ENCODE peak calls at places on chromosomes 2 and 18, in eight cellular contexts. One of them, this sample, is unnamed. For H3K36me3, H3K4me1 and H3K9me3, the result is how much of the 10 kb centered on the place peaks cover.

GRCh38 chr2:164510895-164511294 is 110.4 kb downstream of the GRB14 start:
- DNase-seq in aorta: peak
- DNase-seq in PC-3: no peak
- DNase-seq in tibial nerve: no peak
- DNase-seq in breast epithelium: no peak
- DNase-seq in adipocyte: no peak
- DNase-seq in CD8-positive, alpha-beta memory T cell: no peak
- DNase-seq in heart left ventricle: peak
- DNase-seq in this sample: no peak

GRCh38 chr2:233832869-233833812 is 21.2 kb downstream of the HJURP start:
- DNase-seq in aorta: peak
- DNase-seq in PC-3: peak
- DNase-seq in tibial nerve: no peak
- DNase-seq in breast epithelium: no peak
- DNase-seq in adipocyte: peak
- DNase-seq in CD8-positive, alpha-beta memory T cell: no peak
- DNase-seq in heart left ventricle: no peak
- DNase-seq in this sample: no peak

GRCh38 chr2:38148501-38148900 is 72.5 kb upstream of the CYP1B1 start:
- DNase-seq in aorta: no peak
- DNase-seq in PC-3: peak
- DNase-seq in tibial nerve: peak
- DNase-seq in breast epithelium: no peak
- DNase-seq in adipocyte: peak
- DNase-seq in CD8-positive, alpha-beta memory T cell: no peak
- DNase-seq in heart left ventricle: no peak
- DNase-seq in this sample: no peak

GRCh38 chr2:108169982-108170625 is 69.7 kb upstream of the SULT1C3 start:
- DNase-seq in aorta: no peak
- DNase-seq in PC-3: peak
- DNase-seq in tibial nerve: no peak
- DNase-seq in breast epithelium: no peak
- DNase-seq in adipocyte: peak
- DNase-seq in CD8-positive, alpha-beta memory T cell: no peak
- DNase-seq in heart left ventricle: no peak
- DNase-seq in this sample: peak

GRCh38 chr2:65436825-65437221 is 4.4 kb upstream of the SPRED2 start:
- DNase-seq in aorta: no peak
- DNase-seq in PC-3: no peak
- DNase-seq in tibial nerve: no peak
- DNase-seq in breast epithelium: no peak
- DNase-seq in adipocyte: peak
- DNase-seq in CD8-positive, alpha-beta memory T cell: no peak
- DNase-seq in heart left ventricle: no peak
- DNase-seq in this sample: no peak

GRCh38 chr2:37167636-37168182 is 10.9 kb upstream of the EIF2AK2 start:
- DNase-seq in aorta: no peak
- DNase-seq in PC-3: peak
- DNase-seq in tibial nerve: no peak
- DNase-seq in breast epithelium: no peak
- DNase-seq in adipocyte: peak
- DNase-seq in CD8-positive, alpha-beta memory T cell: no peak
- DNase-seq in heart left ventricle: no peak
- DNase-seq in this sample: no peak

GRCh38 chr2:239584986-239585385 is 184.2 kb upstream of the HDAC4 start:
- DNase-seq in aorta: no peak
- DNase-seq in PC-3: no peak
- DNase-seq in tibial nerve: no peak
- DNase-seq in breast epithelium: no peak
- DNase-seq in adipocyte: no peak
- DNase-seq in CD8-positive, alpha-beta memory T cell: no peak
- DNase-seq in heart left ventricle: no peak
- DNase-seq in this sample: no peak

GRCh38 chr18:13809025-13809384 is 14.9 kb upstream of the MC5R start:
- DNase-seq in aorta: no peak
- DNase-seq in PC-3: peak
- DNase-seq in tibial nerve: no peak
- DNase-seq in breast epithelium: no peak
- DNase-seq in adipocyte: no peak
- DNase-seq in CD8-positive, alpha-beta memory T cell: no peak
- DNase-seq in heart left ventricle: no peak
- DNase-seq in this sample: no peak

GRCh38 chr2:36482576-36483214 is 115.3 kb downstream of the FEZ2 start:
- DNase-seq in aorta: no peak
- DNase-seq in PC-3: peak
- DNase-seq in tibial nerve: peak
- DNase-seq in breast epithelium: no peak
- DNase-seq in adipocyte: peak
- DNase-seq in CD8-positive, alpha-beta memory T cell: no peak
- DNase-seq in heart left ventricle: no peak
- DNase-seq in this sample: no peak

GRCh38 chr18:63924551-63924950 is 16.8 kb downstream of the SERPINB10 start:
- DNase-seq in aorta: no peak
- DNase-seq in PC-3: no peak
- DNase-seq in tibial nerve: no peak
- DNase-seq in breast epithelium: no peak
- DNase-seq in adipocyte: peak
- DNase-seq in CD8-positive, alpha-beta memory T cell: no peak
- DNase-seq in heart left ventricle: no peak
- DNase-seq in this sample: no peak

GRCh38 chr2:96207073-96207777 is 1.4 kb downstream of the STARD7 start:
- DNase-seq in aorta: no peak
- DNase-seq in PC-3: peak
- DNase-seq in tibial nerve: no peak
- DNase-seq in breast epithelium: no peak
- DNase-seq in adipocyte: peak
- DNase-seq in CD8-positive, alpha-beta memory T cell: no peak
- DNase-seq in heart left ventricle: no peak
- DNase-seq in this sample: peak

GRCh38 chr18:26719909-26720308 is 145.6 kb downstream of the AQP4 start:
- DNase-seq in aorta: no peak
- DNase-seq in PC-3: no peak
- DNase-seq in tibial nerve: no peak
- DNase-seq in breast epithelium: no peak
- DNase-seq in adipocyte: no peak
- DNase-seq in CD8-positive, alpha-beta memory T cell: no peak
- DNase-seq in heart left ventricle: no peak
- DNase-seq in this sample: no peak

GRCh38 chr2:95361216-95361980 is 41.1 kb upstream of the FAHD2A start:
- DNase-seq in aorta: no peak
- DNase-seq in PC-3: no peak
- DNase-seq in tibial nerve: no peak
- DNase-seq in breast epithelium: peak
- DNase-seq in adipocyte: no peak
- DNase-seq in CD8-positive, alpha-beta memory T cell: no peak
- DNase-seq in heart left ventricle: no peak
- DNase-seq in this sample: no peak

GRCh38 chr18:13811993-13812392 is 12.0 kb upstream of the MC5R start:
- DNase-seq in aorta: no peak
- DNase-seq in PC-3: peak
- DNase-seq in tibial nerve: no peak
- DNase-seq in breast epithelium: no peak
- DNase-seq in adipocyte: no peak
- DNase-seq in CD8-positive, alpha-beta memory T cell: no peak
- DNase-seq in heart left ventricle: no peak
- DNase-seq in this sample: no peak

GRCh38 chr18:45173799-45174519 is 441.3 kb upstream of the SLC14A2 start:
- DNase-seq in aorta: no peak
- DNase-seq in PC-3: no peak
- DNase-seq in tibial nerve: no peak
- DNase-seq in breast epithelium: no peak
- DNase-seq in adipocyte: no peak
- DNase-seq in CD8-positive, alpha-beta memory T cell: no peak
- DNase-seq in heart left ventricle: no peak
- DNase-seq in this sample: no peak

GRCh38 chr18:77737412-77737811 is 487.8 kb downstream of the GALR1 start:
- DNase-seq in aorta: no peak
- DNase-seq in PC-3: no peak
- DNase-seq in tibial nerve: no peak
- DNase-seq in breast epithelium: no peak
- DNase-seq in adipocyte: no peak
- DNase-seq in CD8-positive, alpha-beta memory T cell: no peak
- DNase-seq in heart left ventricle: no peak
- DNase-seq in this sample: no peak
- H3K36me3 ChIP-seq in aorta: under half
- H3K36me3 ChIP-seq in PC-3: under half
- H3K36me3 ChIP-seq in tibial nerve: under half
- H3K36me3 ChIP-seq in breast epithelium: under half
- H3K36me3 ChIP-seq in adipocyte: under half
- H3K36me3 ChIP-seq in CD8-positive, alpha-beta memory T cell: under half
- H3K36me3 ChIP-seq in heart left ventricle: under half
- H3K36me3 ChIP-seq in this sample: under half

DNA sequence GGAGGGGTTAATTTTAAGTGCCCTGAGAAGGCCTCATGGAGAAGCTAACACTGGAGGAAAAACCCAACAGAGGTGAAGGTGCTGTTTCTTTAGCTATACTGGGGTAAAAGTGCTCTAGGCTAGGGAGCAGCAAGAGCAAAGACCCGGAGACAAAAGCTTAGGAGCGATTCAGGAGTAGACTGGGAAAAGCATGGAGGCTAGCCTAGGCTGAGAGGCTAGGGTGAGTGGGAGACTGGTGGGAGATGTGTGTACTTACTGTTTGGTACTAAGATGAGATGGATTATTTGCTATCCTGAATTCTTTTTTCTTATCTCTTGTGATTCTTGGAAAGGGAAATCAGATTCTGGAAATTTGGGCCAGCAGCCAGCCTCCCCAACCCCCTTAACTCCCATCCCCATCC is 2.0 kb downstream of the GIGYF2 start:
- DNase-seq in aorta: no peak
- DNase-seq in PC-3: peak
- DNase-seq in tibial nerve: no peak
- DNase-seq in breast epithelium: no peak
- DNase-seq in adipocyte: no peak
- DNase-seq in CD8-positive, alpha-beta memory T cell: no peak
- DNase-seq in heart left ventricle: no peak
- DNase-seq in this sample: no peak
- H3K4me1 ChIP-seq in aorta: under half
- H3K4me1 ChIP-seq in PC-3: under half
- H3K4me1 ChIP-seq in tibial nerve: under half
- H3K4me1 ChIP-seq in breast epithelium: under half
- H3K4me1 ChIP-seq in adipocyte: under half
- H3K4me1 ChIP-seq in CD8-positive, alpha-beta memory T cell: under half
- H3K4me1 ChIP-seq in heart left ventricle: under half
- H3K4me1 ChIP-seq in this sample: under half

DNA sequence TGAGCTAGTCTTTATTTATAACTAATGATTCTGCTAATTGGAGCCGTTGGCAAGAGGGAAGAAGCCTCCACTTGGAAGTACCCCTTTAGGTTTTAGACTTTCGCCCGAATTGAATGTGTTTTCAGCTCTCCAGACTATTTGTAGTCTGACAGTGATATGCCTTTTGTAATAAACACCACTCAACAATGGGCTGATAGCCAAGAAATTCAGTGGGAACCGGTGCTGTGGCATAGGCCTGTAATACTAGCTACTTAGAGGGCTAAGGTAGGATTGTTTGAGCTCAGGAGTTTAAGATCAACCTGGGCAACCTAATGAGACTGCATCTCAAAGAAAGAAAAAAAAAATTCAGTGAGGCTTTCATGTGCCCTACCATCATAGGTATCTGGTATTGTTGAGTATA is 13.6 kb upstream of the ZSCAN30 start:
- DNase-seq in aorta: no peak
- DNase-seq in PC-3: no peak
- DNase-seq in tibial nerve: no peak
- DNase-seq in breast epithelium: no peak
- DNase-seq in adipocyte: no peak
- DNase-seq in CD8-positive, alpha-beta memory T cell: no peak
- DNase-seq in heart left ventricle: no peak
- DNase-seq in this sample: no peak
- H3K9me3 ChIP-seq in aorta: under half
- H3K9me3 ChIP-seq in PC-3: under half
- H3K9me3 ChIP-seq in tibial nerve: under half
- H3K9me3 ChIP-seq in breast epithelium: half or more
- H3K9me3 ChIP-seq in adipocyte: half or more
- H3K9me3 ChIP-seq in CD8-positive, alpha-beta memory T cell: under half
- H3K9me3 ChIP-seq in heart left ventricle: half or more
- H3K9me3 ChIP-seq in this sample: half or more

DNA sequence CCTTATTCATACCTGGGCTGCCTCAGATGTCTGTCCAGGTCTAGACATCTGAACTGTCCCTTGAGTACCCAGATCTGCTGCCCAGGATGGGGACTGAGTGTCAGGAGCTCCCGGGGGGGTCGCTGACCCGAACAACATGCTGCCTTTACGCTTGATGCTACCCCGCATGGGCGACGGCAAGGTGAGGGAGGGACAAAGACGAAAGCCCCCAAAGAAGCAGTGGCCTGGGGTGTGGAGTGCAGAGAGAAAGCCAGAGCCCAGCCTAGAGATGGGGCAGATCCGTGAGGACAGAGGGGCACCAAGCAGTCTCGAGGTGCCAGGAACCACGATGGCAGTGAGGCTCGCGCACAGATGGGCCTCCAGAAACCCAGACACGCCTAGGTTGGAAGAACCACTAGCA is 234.7 kb downstream of the ATAD2B start:
- DNase-seq in aorta: peak
- DNase-seq in PC-3: no peak
- DNase-seq in tibial nerve: no peak
- DNase-seq in breast epithelium: peak
- DNase-seq in adipocyte: no peak
- DNase-seq in CD8-positive, alpha-beta memory T cell: no peak
- DNase-seq in heart left ventricle: no peak
- DNase-seq in this sample: no peak
- H3K36me3 ChIP-seq in aorta: under half
- H3K36me3 ChIP-seq in PC-3: under half
- H3K36me3 ChIP-seq in tibial nerve: under half
- H3K36me3 ChIP-seq in breast epithelium: under half
- H3K36me3 ChIP-seq in adipocyte: half or more
- H3K36me3 ChIP-seq in CD8-positive, alpha-beta memory T cell: under half
- H3K36me3 ChIP-seq in heart left ventricle: under half
- H3K36me3 ChIP-seq in this sample: under half